ENCODE peak calls at places on chromosome 7, in five cellular contexts. I is aorta; R is activated naive CD8-positive, alpha-beta T cell treated with anti-CD3 and anti-CD28 coated beads, Interleukin-2, amount 50 U/mL, for 24 hours; S is T-cell; V is mucosa of descending colon. W is an unnamed sample.

GRCh38 chr7:87316846-87317545 is 28.5 kb upstream of the CROT start:
- DNase-seq in S (no peak), R (no peak), I (no peak), V (no peak), W (no peak)

GRCh38 chr7:129773871-129774270 is 162.4 kb downstream of the NRF1 start:
- DNase-seq in I (no peak), V (no peak), S (no peak), R (no peak), W (no peak)

GRCh38 chr7:2873686-2874551 is 29.8 kb upstream of the GNA12 start:
- DNase-seq in R (no peak), V (no peak), S (no peak), I (no peak), W (no peak)

GRCh38 chr7:26368542-26368941 is 76.9 kb downstream of the SNX10 start:
- DNase-seq in S (no peak), I (no peak), R (no peak), V (no peak), W (no peak)

GRCh38 chr7:159154243-159154642 is 9.6 kb upstream of the VIPR2 start:
- DNase-seq in I (no peak), V (no peak), S (no peak), R (no peak), W (no peak)

GRCh38 chr7:151551820-151552219 is 32.1 kb upstream of the RHEB start:
- DNase-seq in R (no peak), I (no peak), S (no peak), V (no peak), W (no peak)

GRCh38 chr7:102012941-102013461 is 195.6 kb downstream of the CUX1 start:
- DNase-seq in I (peak; percentile 7), S (no peak), V (no peak), R (no peak), W (no peak)

GRCh38 chr7:129771928-129772479 is 160.5 kb downstream of the NRF1 start:
- DNase-seq in I (no peak), V (no peak), S (no peak), R (no peak), W (no peak)

GRCh38 chr7:78080811-78081210 is 282.2 kb downstream of the PHTF2 start:
- DNase-seq in I (no peak), S (no peak), V (no peak), R (no peak), W (no peak)

W was measured in sigmoid colon.